ENCODE peak calls at places on chromosome 19, in nine cellular contexts. Y is right atrium auricular region; N is sigmoid colon; S is dorsolateral prefrontal cortex; O is fibroblast of lung; B is PC-3; A is hepatocyte; R is CD8-positive, alpha-beta memory T cell; J is IMR-90. K is an unnamed sample.
A peak's percentile ranks its signal among the peaks of the same experiment; 100 is the strongest.

GRCh38 chr19:30512748-30513389 is 140.7 kb downstream of the ZNF536 start:
- DNase-seq in S (no peak), O (peak; percentile 3), R (no peak), N (no peak), A (no peak), J (no peak), Y (no peak), B (no peak), K (no peak)

GRCh38 chr19:47155141-47155540 is 24.5 kb downstream of the SAE1 start:
- DNase-seq in B (no peak), Y (no peak), A (no peak), N (peak; percentile 82), S (no peak), O (peak; percentile 70), J (no peak), R (no peak), K (no peak)

GRCh38 chr19:10473192-10473591 is 30.0 kb downstream of the KEAP1 start:
- DNase-seq in B (no peak), N (no peak), R (no peak), S (no peak), A (no peak), O (no peak), J (no peak), Y (no peak), K (no peak)

GRCh38 chr19:34452671-34453253 is 24.6 kb downstream of the UBA2 start:
- DNase-seq in O (peak; percentile 9), J (peak; percentile 64), Y (no peak), B (no peak), N (no peak), R (no peak), A (no peak), S (no peak), K (no peak)

GRCh38 chr19:11995174-11995573 is 30.3 kb downstream of the ZNF763 start:
- DNase-seq in O (no peak), N (no peak), Y (no peak), R (no peak), J (peak; percentile 51), S (no peak), B (no peak), A (peak; percentile 13), K (no peak)

GRCh38 chr19:2695288-2695866 is 7.1 kb downstream of the GNG7 start:
- DNase-seq in N (no peak), S (peak; percentile 92), B (no peak), O (no peak), A (no peak), R (no peak), J (no peak), Y (no peak), K (no peak)

GRCh38 chr19:40116075-40116474 is 25.3 kb upstream of the ZNF780A start:
- DNase-seq in N (no peak), O (no peak), J (no peak), B (no peak), R (no peak), A (no peak), S (no peak), Y (no peak), K (no peak)

GRCh38 chr19:31316201-31316951 is 32.9 kb downstream of the TSHZ3 start:
- DNase-seq in J (peak; percentile 61), B (no peak), N (peak; percentile 77), R (no peak), S (peak; percentile 58), O (peak; percentile 82), A (no peak), Y (peak; percentile 74), K (peak; percentile 59)

GRCh38 chr19:19492026-19492610 is 23.2 kb downstream of the TSSK6 start:
- DNase-seq in S (no peak), N (no peak), R (peak; percentile 44), B (no peak), Y (no peak), O (no peak), J (no peak), A (no peak), K (no peak)

GRCh38 chr19:2567580-2567979 is 91.7 kb downstream of the GADD45B start:
- DNase-seq in O (no peak), A (no peak), Y (peak; percentile 81), R (no peak), N (peak; percentile 85), S (peak; percentile 29), J (no peak), B (no peak), K (no peak)

GRCh38 chr19:47765522-47766358 is 12.8 kb upstream of the SELENOW start:
- DNase-seq in B (peak; percentile 43), S (peak; percentile 62), R (peak; percentile 59), Y (peak; percentile 65), O (peak; percentile 51), J (peak; percentile 44), N (peak; percentile 81), A (peak; percentile 78), K (peak; percentile 92)

GRCh38 chr19:872266-872951 is 12.9 kb downstream of the CFD start:
- DNase-seq in J (peak; percentile 38), A (peak; percentile 79), O (peak; percentile 75), R (peak; percentile 89), Y (no peak), B (peak; percentile 45), N (no peak), S (no peak), K (peak; percentile 82)

GRCh38 chr19:4327252-4327876 is 11.3 kb downstream of the STAP2 start:
- DNase-seq in J (peak; percentile 13), R (peak; percentile 76), B (no peak), O (peak; percentile 22), N (peak; percentile 89), A (peak; percentile 81), S (peak; percentile 78), Y (peak; percentile 85), K (peak; percentile 99)

GRCh38 chr19:41945135-41945766 is 13.9 kb downstream of the RABAC1 start:
- DNase-seq in O (no peak), R (peak; percentile 97), Y (no peak), J (no peak), S (no peak), N (no peak), A (no peak), B (no peak), K (no peak)

GRCh38 chr19:55257461-55258411 is 1.1 kb downstream of the PPP6R1 start:
- DNase-seq in A (peak; percentile 48), R (no peak), B (peak; percentile 71), O (no peak), J (peak; percentile 32), S (no peak), Y (no peak), N (no peak), K (peak; percentile 46)

GRCh38 chr19:14775855-14776254 is 2.5 kb downstream of the ADGRE2 start:
- DNase-seq in R (no peak), N (no peak), B (no peak), J (no peak), Y (no peak), A (no peak), O (no peak), S (no peak), K (peak; percentile 48)
- H3K27ac ChIP-seq in R (peak overlapping the region; percentile 43), N (no peak overlapping the region), B (no peak overlapping the region), J (no peak overlapping the region), Y (no peak overlapping the region), A (no peak overlapping the region), O (no peak overlapping the region), S (no peak overlapping the region), K (no peak overlapping the region)

DNA sequence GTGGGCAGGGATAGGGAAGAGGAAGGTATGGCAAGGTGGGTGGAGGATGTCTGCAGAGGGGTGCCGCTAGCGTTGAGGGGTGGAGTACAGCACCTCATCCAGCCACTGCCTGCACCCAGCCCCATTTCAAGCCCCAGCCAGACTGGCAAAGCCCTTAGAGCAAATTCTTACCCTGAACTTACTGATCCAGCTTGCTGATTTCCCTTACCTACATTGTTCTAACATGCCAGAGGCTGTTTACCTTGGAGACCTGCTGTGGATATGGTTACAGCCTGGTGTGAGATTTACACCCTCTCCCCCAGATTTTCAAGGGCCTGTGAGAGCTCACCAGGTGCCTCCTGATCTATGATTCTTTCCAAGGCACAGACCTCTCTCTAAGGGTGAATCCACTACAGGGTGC is 86.0 kb downstream of the ZNF726 start:
- DNase-seq in Y (no peak), S (no peak), O (no peak), R (no peak), B (no peak), J (no peak), N (no peak), A (no peak), K (no peak)
- H3K27ac ChIP-seq in Y (no peak overlapping the region), S (no peak overlapping the region), O (no peak overlapping the region), R (no peak overlapping the region), B (no peak overlapping the region), J (no peak overlapping the region), N (no peak overlapping the region), A (no peak overlapping the region), K (no peak overlapping the region)

GRCh38 chr19:49097453-49098288 is 12.4 kb downstream of the SNRNP70 start:
- DNase-seq in Y (peak; percentile 66), J (peak; percentile 72), R (peak; percentile 84), B (peak; percentile 88), O (peak; percentile 69), N (peak; percentile 79), S (peak; percentile 64), A (peak; percentile 83), K (peak; percentile 85)
- H3K27ac ChIP-seq in Y (no peak overlapping the region), J (no peak overlapping the region), R (no peak overlapping the region), B (peak overlapping the region; percentile 36), O (no peak overlapping the region), N (no peak overlapping the region), S (no peak overlapping the region), A (peak overlapping the region; percentile 3), K (peak overlapping the region; percentile 80)

GRCh38 chr19:45595814-45596213 is 6.2 kb downstream of the GPR4 start:
- DNase-seq in R (no peak), A (no peak), O (peak; percentile 16), S (no peak), J (peak; percentile 43), B (no peak), Y (no peak), N (no peak), K (no peak)

GRCh38 chr19:45599286-45599685 is 2.7 kb downstream of the GPR4 start:
- DNase-seq in S (no peak), B (no peak), R (no peak), N (no peak), O (no peak), A (no peak), J (no peak), Y (no peak), K (no peak)

GRCh38 chr19:45600340-45600885 is 1.6 kb downstream of the GPR4 start:
- DNase-seq in S (no peak), N (no peak), R (no peak), B (no peak), O (no peak), A (no peak), J (no peak), Y (no peak), K (no peak)

GRCh38 chr19:45597425-45598111 is 4.4 kb downstream of the GPR4 start:
- DNase-seq in N (no peak), S (no peak), B (no peak), A (no peak), O (no peak), R (no peak), Y (no peak), J (no peak), K (peak; percentile 72)

DNA sequence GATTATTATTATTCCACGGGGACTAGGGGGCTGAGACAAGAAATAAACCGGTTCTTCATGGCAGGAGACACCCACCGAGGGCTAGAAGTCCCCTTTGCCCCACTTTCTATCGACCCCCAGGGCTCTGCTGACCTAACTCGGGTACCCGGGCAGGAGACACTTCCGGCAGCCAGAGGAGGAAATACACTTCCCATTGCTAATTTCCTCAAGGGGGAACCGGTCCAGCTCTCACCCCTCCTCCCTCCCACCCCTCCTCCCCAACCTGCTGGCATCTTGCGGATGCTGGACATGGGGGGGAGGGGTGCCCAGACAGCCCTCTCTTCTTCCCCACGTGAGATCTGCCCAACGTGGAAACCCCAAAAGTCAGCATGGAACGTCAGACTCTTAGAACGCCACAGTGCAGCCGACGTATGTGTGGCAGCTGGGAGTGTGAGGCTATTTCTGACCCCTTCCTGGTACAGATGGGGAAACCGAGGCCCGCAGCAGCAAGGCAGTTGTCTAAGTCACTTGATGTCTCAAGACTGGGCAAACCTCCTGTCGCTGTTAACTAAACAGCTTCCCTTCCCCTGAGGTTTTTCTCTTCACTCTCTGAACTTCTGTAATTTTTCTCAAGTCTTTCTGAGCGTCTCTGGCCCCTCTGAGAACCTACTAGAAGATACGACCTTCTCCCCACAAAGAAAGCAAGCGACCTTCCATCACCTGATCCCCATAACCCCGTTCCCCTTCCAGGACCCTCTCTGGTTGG is 3.6 kb downstream of the GPR4 start:
- DNase-seq in A (no peak), O (no peak), S (no peak), J (no peak), N (no peak), Y (no peak), R (no peak), B (peak; percentile 13), K (no peak)
- H3K27ac ChIP-seq in A (no peak overlapping the region), O (no peak overlapping the region), S (no peak overlapping the region), J (no peak overlapping the region), N (peak overlapping the region; percentile 29), Y (peak overlapping the region; percentile 55), R (no peak overlapping the region), B (no peak overlapping the region), K (no peak overlapping the region)

K was measured in GM23338.